ENCODE peak calls at places on chromosomes 2 and 18, in four cellular contexts. One of them, this sample, is unnamed.

GRCh38 chr2:143685439-143686078 is 556.3 kb downstream of the ARHGAP15 start:
- DNase-seq in psoas muscle: no peak
- DNase-seq in SK-N-SH: peak; percentile 62
- DNase-seq in left lung: no peak
- DNase-seq in this sample: no peak

GRCh38 chr2:190387422-190387821 is 20.7 kb upstream of the MFSD6 start:
- DNase-seq in psoas muscle: no peak
- DNase-seq in SK-N-SH: no peak
- DNase-seq in left lung: no peak
- DNase-seq in this sample: no peak

GRCh38 chr18:45496746-45497145 is 118.5 kb upstream of the SLC14A2 start:
- DNase-seq in psoas muscle: no peak
- DNase-seq in SK-N-SH: no peak
- DNase-seq in left lung: no peak
- DNase-seq in this sample: no peak

GRCh38 chr2:106159867-106160785 is 34.0 kb downstream of the UXS1 start:
- DNase-seq in psoas muscle: no peak
- DNase-seq in SK-N-SH: no peak
- DNase-seq in left lung: no peak
- DNase-seq in this sample: no peak

GRCh38 chr2:8259106-8259840 is 422.6 kb upstream of the ID2 start:
- DNase-seq in psoas muscle: no peak
- DNase-seq in SK-N-SH: no peak
- DNase-seq in left lung: no peak
- DNase-seq in this sample: no peak

GRCh38 chr2:89844221-89844943 is 1152.9 kb downstream of the RPIA start:
- DNase-seq in psoas muscle: peak; percentile 48
- DNase-seq in SK-N-SH: no peak
- DNase-seq in left lung: no peak
- DNase-seq in this sample: peak; percentile 39

GRCh38 chr18:28175047-28175929 is 1.6 kb downstream of the CDH2 start:
- DNase-seq in psoas muscle: no peak
- DNase-seq in SK-N-SH: peak; percentile 71
- DNase-seq in left lung: peak; percentile 77
- DNase-seq in this sample: no peak

GRCh38 chr2:195051401-195051800 is 605.6 kb upstream of the SLC39A10 start:
- DNase-seq in psoas muscle: no peak
- DNase-seq in SK-N-SH: no peak
- DNase-seq in left lung: no peak
- DNase-seq in this sample: no peak

GRCh38 chr2:219596954-219597551 is 604 bp upstream of the STK11IP start:
- DNase-seq in psoas muscle: no peak
- DNase-seq in SK-N-SH: peak; percentile 51
- DNase-seq in left lung: no peak
- DNase-seq in this sample: no peak

GRCh38 chr18:74532511-74533025 is 1.7 kb upstream of the CNDP1 start:
- DNase-seq in psoas muscle: no peak
- DNase-seq in SK-N-SH: no peak
- DNase-seq in left lung: no peak
- DNase-seq in this sample: no peak

GRCh38 chr2:169755083-169755870 is 21.6 kb downstream of the KLHL23 start:
- DNase-seq in psoas muscle: no peak
- DNase-seq in SK-N-SH: peak; percentile 41
- DNase-seq in left lung: no peak
- DNase-seq in this sample: no peak

GRCh38 chr2:119383410-119384140 is 16.8 kb downstream of the DBI start:
- DNase-seq in psoas muscle: no peak
- DNase-seq in SK-N-SH: no peak
- DNase-seq in left lung: no peak
- DNase-seq in this sample: no peak

GRCh38 chr2:11899264-11899818 is 152.9 kb downstream of the LPIN1 start:
- DNase-seq in psoas muscle: no peak
- DNase-seq in SK-N-SH: no peak
- DNase-seq in left lung: no peak
- DNase-seq in this sample: no peak

GRCh38 chr18:67363694-67364093 is 152.8 kb downstream of the DSEL start:
- DNase-seq in psoas muscle: no peak
- DNase-seq in SK-N-SH: no peak
- DNase-seq in left lung: no peak
- DNase-seq in this sample: no peak

GRCh38 chr2:152875832-152876669 is 157.6 kb downstream of the ARL6IP6 start:
- DNase-seq in psoas muscle: no peak
- DNase-seq in SK-N-SH: no peak
- DNase-seq in left lung: no peak
- DNase-seq in this sample: no peak

GRCh38 chr2:200507179-200507578 is 2.7 kb downstream of the KCTD18 start:
- DNase-seq in psoas muscle: no peak
- DNase-seq in SK-N-SH: no peak
- DNase-seq in left lung: no peak
- DNase-seq in this sample: no peak

GRCh38 chr2:142582317-142582716 is 295.1 kb upstream of the KYNU start:
- DNase-seq in psoas muscle: no peak
- DNase-seq in SK-N-SH: no peak
- DNase-seq in left lung: no peak
- DNase-seq in this sample: no peak

GRCh38 chr2:128783896-128784295 is 465.2 kb upstream of the HS6ST1 start:
- DNase-seq in psoas muscle: no peak
- DNase-seq in SK-N-SH: no peak
- DNase-seq in left lung: peak; percentile 59
- DNase-seq in this sample: no peak

GRCh38 chr2:35298493-35298892 is 1057.1 kb upstream of the CRIM1 start:
- DNase-seq in psoas muscle: no peak
- DNase-seq in SK-N-SH: no peak
- DNase-seq in left lung: no peak
- DNase-seq in this sample: no peak

GRCh38 chr2:2362181-2362580 is 31.1 kb upstream of the MYT1L start:
- DNase-seq in psoas muscle: no peak
- DNase-seq in SK-N-SH: no peak
- DNase-seq in left lung: no peak
- DNase-seq in this sample: no peak

GRCh38 chr2:117856415-117857210 is 42.1 kb downstream of the DDX18 start:
- DNase-seq in psoas muscle: no peak
- DNase-seq in SK-N-SH: no peak
- DNase-seq in left lung: no peak
- DNase-seq in this sample: no peak

GRCh38 chr2:44543773-44544725 is 182.3 kb downstream of the CAMKMT start:
- DNase-seq in psoas muscle: no peak
- DNase-seq in SK-N-SH: peak; percentile 57
- DNase-seq in left lung: no peak
- DNase-seq in this sample: no peak

GRCh38 chr2:58336416-58336815 is 95.3 kb upstream of the FANCL start:
- DNase-seq in psoas muscle: no peak
- DNase-seq in SK-N-SH: no peak
- DNase-seq in left lung: no peak
- DNase-seq in this sample: no peak

GRCh38 chr2:54629914-54630609 is 93.4 kb upstream of the EML6 start:
- DNase-seq in psoas muscle: peak; percentile 86
- DNase-seq in SK-N-SH: no peak
- DNase-seq in left lung: no peak
- DNase-seq in this sample: no peak

GRCh38 chr2:106863387-106863786 is 22.6 kb downstream of the ST6GAL2 start:
- DNase-seq in psoas muscle: no peak
- DNase-seq in SK-N-SH: no peak
- DNase-seq in left lung: no peak
- DNase-seq in this sample: no peak

GRCh38 chr2:191165190-191165643 is 14.4 kb upstream of the STAT4 start:
- DNase-seq in psoas muscle: no peak
- DNase-seq in SK-N-SH: peak; percentile 44
- DNase-seq in left lung: no peak
- DNase-seq in this sample: no peak

GRCh38 chr2:40740419-40740818 is 288.5 kb upstream of the SLC8A1 start:
- DNase-seq in psoas muscle: no peak
- DNase-seq in SK-N-SH: no peak
- DNase-seq in left lung: no peak
- DNase-seq in this sample: no peak

GRCh38 chr2:40737180-40737579 is 285.3 kb upstream of the SLC8A1 start:
- DNase-seq in psoas muscle: no peak
- DNase-seq in SK-N-SH: no peak
- DNase-seq in left lung: no peak
- DNase-seq in this sample: no peak

DNA sequence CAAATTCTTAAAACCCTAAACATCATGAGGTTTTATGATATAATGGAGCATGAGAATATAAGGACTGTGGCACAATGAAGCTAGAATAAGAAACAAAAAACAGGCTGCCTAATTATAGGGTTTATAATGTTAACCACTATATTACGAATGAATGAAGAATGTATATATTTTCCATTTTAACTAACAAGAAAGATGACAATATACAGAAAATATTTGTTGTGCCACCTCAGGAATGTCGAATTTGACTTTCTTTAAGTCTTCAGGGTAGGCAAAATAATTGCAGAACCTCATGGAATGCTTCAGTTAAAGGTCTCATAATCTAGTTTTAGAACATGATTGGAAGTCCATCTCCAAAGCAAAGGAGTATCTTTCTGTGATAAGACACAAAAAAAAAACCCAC is 282.9 kb upstream of the SLC8A1 start:
- DNase-seq in psoas muscle: no peak
- DNase-seq in SK-N-SH: no peak
- DNase-seq in left lung: no peak
- DNase-seq in this sample: no peak
- H3K4me3 ChIP-seq in psoas muscle: no peak overlapping the region
- H3K4me3 ChIP-seq in SK-N-SH: no peak overlapping the region
- H3K4me3 ChIP-seq in left lung: no peak overlapping the region
- H3K4me3 ChIP-seq in this sample: no peak overlapping the region

GRCh38 chr2:71282493-71282892 is 49.1 kb upstream of the ZNF638 start:
- DNase-seq in psoas muscle: no peak
- DNase-seq in SK-N-SH: no peak
- DNase-seq in left lung: no peak
- DNase-seq in this sample: no peak
- TF ChIP-seq CTCF in psoas muscle: peak; percentile 8
- TF ChIP-seq CTCF in SK-N-SH: peak; percentile 23
- TF ChIP-seq CTCF in left lung: no peak
- TF ChIP-seq CTCF in this sample: no peak

GRCh38 chr2:36560726-36561125 is 37.2 kb downstream of the FEZ2 start:
- DNase-seq in psoas muscle: no peak
- DNase-seq in SK-N-SH: no peak
- DNase-seq in left lung: no peak
- DNase-seq in this sample: no peak
- H3K4me1 ChIP-seq in psoas muscle: peaks cover 31% of the 10 kb centered on the region
- H3K4me1 ChIP-seq in SK-N-SH: peaks cover 79% of the 10 kb centered on the region
- H3K4me1 ChIP-seq in left lung: peaks cover 57% of the 10 kb centered on the region
- H3K4me1 ChIP-seq in this sample: peaks cover 41% of the 10 kb centered on the region

DNA sequence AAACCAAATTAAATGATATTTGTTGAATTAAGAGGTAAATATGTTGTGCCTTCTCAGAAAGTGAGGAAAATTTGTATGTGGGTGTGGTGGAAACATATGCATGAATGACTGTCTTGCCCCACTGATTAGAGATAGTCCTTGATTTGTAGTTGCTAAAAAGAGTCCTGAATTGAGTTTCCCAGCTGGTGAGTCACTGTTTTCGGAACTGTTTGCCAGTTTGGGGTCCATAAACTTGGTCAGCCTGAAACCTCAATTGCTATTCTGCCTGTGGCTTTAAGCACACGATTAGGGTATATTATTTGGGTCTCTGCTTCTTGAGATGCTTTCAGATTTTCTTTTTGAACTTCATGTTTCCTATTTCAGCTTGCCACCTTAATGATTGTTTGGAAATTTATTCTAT is 53.3 kb downstream of the PIKFYVE start:
- DNase-seq in psoas muscle: no peak
- DNase-seq in SK-N-SH: no peak
- DNase-seq in left lung: no peak
- DNase-seq in this sample: no peak
- H3K4me3 ChIP-seq in psoas muscle: no peak overlapping the region
- H3K4me3 ChIP-seq in SK-N-SH: no peak overlapping the region
- H3K4me3 ChIP-seq in left lung: no peak overlapping the region
- H3K4me3 ChIP-seq in this sample: no peak overlapping the region

GRCh38 chr2:179141206-179141605 is 91.3 kb upstream of the CCDC141 start:
- DNase-seq in psoas muscle: no peak
- DNase-seq in SK-N-SH: no peak
- DNase-seq in left lung: no peak
- DNase-seq in this sample: no peak

GRCh38 chr2:179140546-179140945 is 90.6 kb upstream of the CCDC141 start:
- DNase-seq in psoas muscle: no peak
- DNase-seq in SK-N-SH: no peak
- DNase-seq in left lung: no peak
- DNase-seq in this sample: no peak

GRCh38 chr2:179139506-179139905 is 89.6 kb upstream of the CCDC141 start:
- DNase-seq in psoas muscle: no peak
- DNase-seq in SK-N-SH: no peak
- DNase-seq in left lung: no peak
- DNase-seq in this sample: no peak

GRCh38 chr2:179132076-179132475 is 82.1 kb upstream of the CCDC141 start:
- DNase-seq in psoas muscle: no peak
- DNase-seq in SK-N-SH: peak; percentile 25
- DNase-seq in left lung: no peak
- DNase-seq in this sample: no peak

GRCh38 chr2:179137191-179137590 is 87.3 kb upstream of the CCDC141 start:
- DNase-seq in psoas muscle: no peak
- DNase-seq in SK-N-SH: no peak
- DNase-seq in left lung: no peak
- DNase-seq in this sample: no peak
- TF ChIP-seq CTCF in psoas muscle: no peak
- TF ChIP-seq CTCF in SK-N-SH: no peak
- TF ChIP-seq CTCF in left lung: no peak
- TF ChIP-seq CTCF in this sample: no peak

GRCh38 chr2:112629823-112630222 is 15.9 kb upstream of the SLC20A1 start:
- DNase-seq in psoas muscle: no peak
- DNase-seq in SK-N-SH: no peak
- DNase-seq in left lung: no peak
- DNase-seq in this sample: no peak
- H3K4me1 ChIP-seq in psoas muscle: peaks cover 6% of the 10 kb centered on the region
- H3K4me1 ChIP-seq in SK-N-SH: peaks cover 35% of the 10 kb centered on the region
- H3K4me1 ChIP-seq in left lung: peaks cover 69% of the 10 kb centered on the region
- H3K4me1 ChIP-seq in this sample: peaks cover 43% of the 10 kb centered on the region

DNA sequence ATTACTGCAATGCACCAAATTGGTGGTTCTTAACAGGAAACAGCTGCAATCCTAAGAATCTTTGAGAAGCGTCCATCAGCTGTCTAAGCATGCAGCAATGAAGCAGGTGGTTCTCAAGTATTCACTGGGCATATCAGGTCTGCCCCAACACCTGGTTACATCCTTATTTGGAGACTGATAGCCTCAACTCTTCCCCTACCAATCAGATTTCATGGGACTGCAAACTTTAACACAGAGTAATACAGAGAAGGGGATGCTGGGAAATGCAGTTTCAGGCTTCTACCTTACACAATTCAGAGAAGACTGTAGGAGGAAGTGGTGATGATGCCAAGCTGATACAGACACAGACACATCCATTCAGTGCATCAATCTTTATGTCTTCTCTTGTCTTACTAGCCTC is 240.5 kb downstream of the BCL2 start:
- DNase-seq in psoas muscle: no peak
- DNase-seq in SK-N-SH: no peak
- DNase-seq in left lung: no peak
- DNase-seq in this sample: no peak
- H3K4me3 ChIP-seq in psoas muscle: no peak overlapping the region
- H3K4me3 ChIP-seq in SK-N-SH: no peak overlapping the region
- H3K4me3 ChIP-seq in left lung: no peak overlapping the region
- H3K4me3 ChIP-seq in this sample: no peak overlapping the region